ENCODE peak calls at places on chromosomes 12 and 14, in five cellular contexts. A is SJCRH30, K is esophagus squamous epithelium, Q is right lobe of liver, M is heart right ventricle. X is an unnamed sample.

GRCh38 chr12:120457133-120457532 is 10.9 kb downstream of the GATC start:
- DNase-seq in A (no peak), K (no peak), Q (no peak), M (no peak), X (no peak)

GRCh38 chr12:64968989-64969819 is 144.8 kb downstream of the TBC1D30 start:
- DNase-seq in A (no peak), K (no peak), Q (no peak), M (no peak), X (no peak)

GRCh38 chr12:55931780-55932545 is 1.0 kb downstream of the DGKA start:
- DNase-seq in A (peak; percentile 20), K (no peak), Q (peak; percentile 59), M (peak; percentile 54), X (peak; percentile 64)

GRCh38 chr14:93538411-93538810 is 107.7 kb downstream of the UNC79 start:
- DNase-seq in A (peak; percentile 15), K (no peak), Q (no peak), M (no peak), X (no peak)

GRCh38 chr12:80411787-80412186 is 32.2 kb upstream of the PTPRQ start:
- DNase-seq in A (no peak), K (no peak), Q (no peak), M (no peak), X (no peak)

GRCh38 chr14:29264865-29265264 is 498.3 kb downstream of the FOXG1 start:
- DNase-seq in A (no peak), K (no peak), Q (no peak), M (no peak), X (no peak)

GRCh38 chr12:32179011-32179395 is 72.4 kb downstream of the BICD1 start:
- DNase-seq in A (no peak), K (no peak), Q (no peak), M (no peak), X (no peak)

GRCh38 chr12:58915634-58916033 is 4.7 kb downstream of the LRIG3 start:
- DNase-seq in A (peak; percentile 26), K (no peak), Q (no peak), M (peak; percentile 27), X (no peak)

GRCh38 chr12:104049278-104050257 is at the start of gene GLT8D2:
- DNase-seq in A (peak; percentile 66), K (no peak), Q (no peak), M (peak; percentile 59), X (peak; percentile 76)

GRCh38 chr14:49679271-49679670 is 8.7 kb downstream of the POLE2 start:
- DNase-seq in A (no peak), K (no peak), Q (no peak), M (no peak), X (no peak)

GRCh38 chr14:103731481-103731880 is 15.9 kb downstream of the ZFYVE21 start:
- DNase-seq in A (no peak), K (no peak), Q (no peak), M (no peak), X (no peak)

GRCh38 chr12:42982828-42983227 is 393.3 kb upstream of the PRICKLE1 start:
- DNase-seq in A (no peak), K (no peak), Q (no peak), M (no peak), X (no peak)

DNA sequence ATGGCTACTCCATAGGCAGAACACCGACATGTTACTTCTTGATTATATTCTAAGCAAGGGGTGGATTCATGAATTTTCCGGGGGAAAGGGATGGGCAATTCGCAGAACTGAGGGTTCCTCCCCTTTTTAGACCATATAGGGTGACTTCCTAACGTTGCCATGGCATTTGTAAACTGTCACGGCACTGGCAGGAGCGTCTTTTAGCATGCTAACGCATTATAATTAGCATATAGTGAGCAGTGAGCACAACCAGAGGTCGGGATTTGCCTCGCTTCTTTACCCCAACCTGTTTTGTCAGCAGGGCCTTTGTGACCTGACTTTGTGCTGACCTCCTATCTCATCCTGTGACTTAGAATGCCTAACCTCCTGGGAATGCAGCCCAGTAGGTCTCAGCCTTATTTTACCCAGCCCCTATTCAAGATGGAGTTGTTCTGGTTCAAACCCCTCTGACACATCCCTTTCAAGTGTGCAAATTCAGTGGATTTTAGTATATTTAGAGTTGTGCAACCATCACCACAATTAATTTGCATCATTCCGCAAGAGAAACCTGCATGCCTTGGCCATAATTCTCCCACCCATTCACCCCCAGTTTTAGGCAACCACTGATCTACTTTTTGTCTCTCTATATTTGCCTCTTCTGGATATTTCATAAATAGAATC is 27.4 kb downstream of the PALS1 start:
- DNase-seq in A (no peak), K (no peak), Q (no peak), M (no peak), X (no peak)
- H3K27ac ChIP-seq in A (no peak overlapping the region), K (no peak overlapping the region), Q (no peak overlapping the region), M (no peak overlapping the region), X (no peak overlapping the region)

GRCh38 chr14:21735200-21735599 is 61.6 kb upstream of the OR4E1 start:
- DNase-seq in A (no peak), K (no peak), Q (no peak), M (no peak), X (no peak)
- H3K27ac ChIP-seq in A (no peak overlapping the region), K (no peak overlapping the region), Q (no peak overlapping the region), M (no peak overlapping the region), X (no peak overlapping the region)

GRCh38 chr12:112096070-112096469 is 12.5 kb downstream of the NAA25 start:
- DNase-seq in A (no peak), K (no peak), Q (no peak), M (no peak), X (no peak)
- H3K27ac ChIP-seq in A (no peak overlapping the region), K (no peak overlapping the region), Q (no peak overlapping the region), M (peak overlapping the region; percentile 15), X (peak overlapping the region; percentile 59)

DNA sequence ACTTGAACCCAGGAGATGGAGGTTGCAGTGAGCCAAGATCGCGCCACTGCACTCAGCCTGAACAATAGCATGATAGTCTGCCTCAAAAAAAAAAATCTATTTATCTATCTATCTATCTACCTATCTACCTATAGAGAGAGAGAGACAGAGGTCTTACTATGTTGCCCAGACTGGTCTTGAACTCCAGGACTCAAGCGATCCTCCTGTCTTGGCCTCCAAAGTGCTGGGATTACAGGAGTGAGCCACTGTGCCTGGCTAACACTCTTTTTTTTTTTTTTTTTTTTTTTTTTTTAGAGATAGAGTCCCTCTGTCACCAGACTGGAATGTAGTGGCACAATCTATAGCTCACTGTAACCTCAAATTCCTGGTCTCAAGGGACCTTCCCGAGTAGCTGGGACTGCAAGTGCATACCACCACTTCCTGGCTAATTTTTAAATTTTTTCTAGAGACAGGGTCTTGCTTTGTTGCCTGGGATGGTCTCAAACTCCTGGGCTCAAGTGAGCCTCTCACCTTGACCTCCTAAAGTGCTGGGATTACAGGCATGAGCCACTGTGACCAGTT is 1.9 kb downstream of the FAM186A start:
- DNase-seq in A (peak; percentile 64), K (no peak), Q (no peak), M (no peak), X (no peak)
- H3K27ac ChIP-seq in A (no peak overlapping the region), K (no peak overlapping the region), Q (no peak overlapping the region), M (no peak overlapping the region), X (no peak overlapping the region)